ENCODE peak calls at places on chromosomes 7 and 10, in four cellular contexts. A, N, B and Y are unnamed samples.
A peak's percentile ranks its signal among the peaks of the same experiment; 100 is the strongest.

GRCh38 chr7:50731703-50732582 is 50.8 kb downstream of the GRB10 start:
- DNase-seq in N (no peak), B (no peak), A (no peak), Y (no peak)

GRCh38 chr7:44377681-44378421 is 52.5 kb upstream of the CAMK2B start:
- DNase-seq in B (no peak), A (no peak), N (no peak), Y (no peak)

GRCh38 chr7:42117201-42117600 is 119.8 kb downstream of the GLI3 start:
- DNase-seq in B (no peak), A (no peak), N (no peak), Y (no peak)

GRCh38 chr10:16809074-16809718 is 8.0 kb downstream of the RSU1 start:
- DNase-seq in N (peak; percentile 42), A (no peak), B (peak; percentile 64), Y (peak; percentile 29)

GRCh38 chr7:39910108-39910869 is 39.8 kb upstream of the CDK13 start:
- DNase-seq in N (no peak), A (no peak), B (no peak), Y (peak; percentile 11)

GRCh38 chr10:33273295-33274002 is 61.0 kb downstream of the NRP1 start:
- DNase-seq in A (peak; percentile 74), N (peak; percentile 98), B (peak; percentile 71), Y (peak; percentile 89)

GRCh38 chr10:133058267-133059092 is 29.2 kb upstream of the ADGRA1 start:
- DNase-seq in B (no peak), N (no peak), A (no peak), Y (no peak)

GRCh38 chr7:41045556-41046123 is 657.2 kb downstream of the INHBA start:
- DNase-seq in B (no peak), N (no peak), A (no peak), Y (no peak)

GRCh38 chr10:117421985-117422384 is 46.7 kb upstream of the PDZD8 start:
- DNase-seq in B (no peak), A (no peak), N (no peak), Y (no peak)

DNA sequence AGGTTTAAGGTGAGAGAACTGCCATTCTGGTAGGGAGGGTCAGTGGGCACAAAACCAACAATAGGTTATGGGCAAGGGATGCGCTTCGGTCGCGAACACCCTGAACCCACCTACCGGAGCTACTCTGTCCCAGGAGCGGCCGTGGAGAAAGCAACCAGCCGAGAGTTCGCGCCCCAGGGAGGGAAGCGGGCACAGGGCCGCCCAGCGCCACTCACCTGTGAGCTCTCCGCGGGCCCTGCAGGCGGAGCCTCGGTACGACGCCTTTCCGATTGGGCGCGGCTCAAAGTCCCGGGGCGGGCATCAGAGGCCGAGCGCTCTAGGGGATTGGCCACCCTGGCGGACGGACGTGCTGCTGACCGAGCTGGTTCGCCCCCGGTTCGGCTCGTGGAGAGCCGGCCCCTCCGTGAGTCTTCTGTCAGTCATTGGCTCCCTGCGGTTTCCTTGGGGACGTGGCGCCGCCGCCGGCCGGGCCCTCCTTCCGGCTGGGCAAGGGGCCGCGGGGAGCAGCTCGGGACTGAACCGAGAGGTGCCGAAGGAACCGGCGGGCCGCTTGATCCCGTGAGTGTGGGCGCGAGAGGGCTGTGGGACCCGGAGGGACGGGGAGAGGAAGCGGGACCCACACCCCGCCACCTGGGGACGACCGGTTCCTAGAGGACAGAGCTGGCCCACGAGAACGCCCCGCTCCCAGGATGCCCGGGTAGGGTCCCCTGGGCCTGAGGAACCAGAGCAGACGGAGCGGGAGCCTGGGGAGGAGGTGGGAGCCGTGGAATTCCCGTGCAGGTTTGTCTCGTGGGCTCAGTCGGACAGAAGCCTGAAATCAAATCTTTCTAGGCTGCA is at the start of gene ENTPD7:
- DNase-seq in B (peak; percentile 98), N (peak; percentile 95), A (peak; percentile 92), Y (peak; percentile 97)
- TF ChIP-seq POLR2A in B (peak; percentile 76), N (peak; percentile 74), A (peak; percentile 35), Y (peak; percentile 23)

GRCh38 chr10:90871761-90872647 is at the start of gene RPP30:
- DNase-seq in A (peak; percentile 81), N (peak; percentile 85), B (peak; percentile 94), Y (peak; percentile 87)
- TF ChIP-seq POLR2A in A (peak; percentile 60), N (peak; percentile 73), B (peak; percentile 19), Y (peak; percentile 44)

GRCh38 chr7:20738517-20739481 is 47.9 kb downstream of the SP8 start:
- DNase-seq in A (no peak), B (no peak), N (peak; percentile 43), Y (no peak)

GRCh38 chr7:20737840-20738448 is 48.7 kb downstream of the SP8 start:
- DNase-seq in N (peak; percentile 39), A (no peak), B (no peak), Y (no peak)

GRCh38 chr7:20735346-20736065 is 51.2 kb downstream of the SP8 start:
- DNase-seq in B (no peak), N (no peak), A (no peak), Y (no peak)
- TF ChIP-seq POLR2A in B (no peak), N (no peak), A (no peak), Y (no peak)

GRCh38 chr7:7791523-7791922 is 73.1 kb upstream of the RPA3 start:
- DNase-seq in B (no peak), N (no peak), A (no peak), Y (no peak)

GRCh38 chr7:7795203-7795602 is 76.8 kb upstream of the RPA3 start:
- DNase-seq in N (no peak), B (no peak), A (no peak), Y (no peak)

GRCh38 chr7:7792089-7792488 is 73.7 kb upstream of the RPA3 start:
- DNase-seq in N (no peak), B (no peak), A (no peak), Y (no peak)

GRCh38 chr7:7793921-7794320 is 75.5 kb upstream of the RPA3 start:
- DNase-seq in N (no peak), B (no peak), A (no peak), Y (no peak)

GRCh38 chr7:7793249-7793648 is 74.8 kb upstream of the RPA3 start:
- DNase-seq in B (no peak), N (no peak), A (no peak), Y (no peak)
- TF ChIP-seq POLR2A in B (no peak), N (no peak), A (no peak), Y (no peak)

GRCh38 chr10:98477861-98478260 is 31.1 kb upstream of the HPS1 start:
- DNase-seq in N (no peak), B (no peak), A (no peak), Y (no peak)
- TF ChIP-seq POLR2A in N (no peak), B (no peak), A (no peak), Y (no peak)